ENCODE peak calls at places on chromosome 7, in ten cellular contexts. Q is A549; Z is T follicular helper cell; J is NCI-H2029; M is transverse colon; E is anterior cingulate cortex; I is stimulated activated CD4-positive, alpha-beta T cell treated with anti-CD3 and anti-CD28 coated beads, Interleukin-15, amount 100 ng/mL, for 1 hour; D is sigmoid colon; L is spleen; S is G401. A is an unnamed sample.

GRCh38 chr7:142885311-142886230 is at the start of gene TRPV6:
- DNase-seq in Q (no peak), Z (no peak), J (no peak), M (peak; percentile 59), E (no peak), I (no peak), D (no peak), L (peak; percentile 68), S (peak; percentile 59), A (no peak)

GRCh38 chr7:142500364-142500763 is 242.5 kb upstream of the PRSS58 start:
- DNase-seq in Q (no peak), Z (no peak), J (no peak), M (peak; percentile 54), E (no peak), I (no peak), D (no peak), L (no peak), S (no peak), A (no peak)

GRCh38 chr7:45978731-45979211 is 57.7 kb upstream of the IGFBP3 start:
- DNase-seq in Q (no peak), Z (no peak), J (no peak), M (no peak), E (no peak), I (no peak), D (no peak), L (no peak), S (no peak), A (no peak)

GRCh38 chr7:11170863-11171568 is 197.3 kb downstream of the PHF14 start:
- DNase-seq in Q (no peak), Z (no peak), J (no peak), M (no peak), E (no peak), I (no peak), D (no peak), L (no peak), S (peak; percentile 38), A (no peak)

GRCh38 chr7:152759655-152760383 is at the start of gene ACTR3B:
- DNase-seq in Q (peak; percentile 38), Z (peak; percentile 86), J (peak; percentile 76), M (peak; percentile 92), E (peak; percentile 85), I (peak; percentile 91), D (peak; percentile 96), L (peak; percentile 95), S (peak; percentile 61), A (peak; percentile 88)

GRCh38 chr7:151256410-151257045 is 8.0 kb upstream of the SMARCD3 start:
- DNase-seq in Q (no peak), Z (no peak), J (no peak), M (no peak), E (no peak), I (no peak), D (peak; percentile 47), L (no peak), S (no peak), A (no peak)

GRCh38 chr7:43385856-43386255 is 197.1 kb upstream of the STK17A start:
- DNase-seq in Q (no peak), Z (no peak), J (no peak), M (no peak), E (no peak), I (no peak), D (no peak), L (no peak), S (no peak), A (no peak)

GRCh38 chr7:95808396-95808795 is 36.0 kb downstream of the DYNC1I1 start:
- DNase-seq in Q (no peak), Z (no peak), J (no peak), M (no peak), E (no peak), I (no peak), D (no peak), L (no peak), S (peak; percentile 59), A (no peak)

GRCh38 chr7:36264917-36265292 is 111.9 kb downstream of the EEPD1 start:
- DNase-seq in Q (no peak), Z (no peak), J (no peak), M (no peak), E (no peak), I (no peak), D (peak; percentile 62), L (no peak), S (no peak), A (no peak)

GRCh38 chr7:37930226-37930948 is 9.9 kb downstream of the EPDR1 start:
- DNase-seq in Q (no peak), Z (no peak), J (no peak), M (no peak), E (no peak), I (no peak), D (no peak), L (no peak), S (peak; percentile 76), A (no peak)

GRCh38 chr7:3333861-3334260 is 32.8 kb downstream of the SDK1 start:
- DNase-seq in Q (no peak), Z (no peak), J (no peak), M (no peak), E (no peak), I (no peak), D (no peak), L (no peak), S (no peak), A (no peak)

GRCh38 chr7:114929570-114929969 is 7.7 kb downstream of the MDFIC start:
- DNase-seq in Q (no peak), Z (no peak), J (no peak), M (no peak), E (no peak), I (no peak), D (no peak), L (no peak), S (no peak), A (no peak)

GRCh38 chr7:35261476-35262285 is 7.8 kb upstream of the TBX20 start:
- DNase-seq in Q (no peak), Z (no peak), J (no peak), M (no peak), E (no peak), I (no peak), D (peak; percentile 62), L (no peak), S (no peak), A (no peak)

GRCh38 chr7:134645935-134646334 is 718 bp upstream of the BPGM start:
- DNase-seq in Q (no peak), Z (no peak), J (no peak), M (no peak), E (no peak), I (no peak), D (no peak), L (no peak), S (peak; percentile 58), A (no peak)

GRCh38 chr7:120395526-120396019 is 122.6 kb downstream of the KCND2 start:
- DNase-seq in Q (no peak), Z (no peak), J (peak; percentile 2), M (no peak), E (no peak), I (no peak), D (no peak), L (no peak), S (no peak), A (no peak)

GRCh38 chr7:381211-382117 is 91.5 kb downstream of the FOXL3 start:
- DNase-seq in Q (no peak), Z (peak; percentile 18), J (no peak), M (no peak), E (no peak), I (no peak), D (no peak), L (peak; percentile 77), S (no peak), A (no peak)

GRCh38 chr7:128891110-128891941 is 19.2 kb downstream of the KCP start:
- DNase-seq in Q (no peak), Z (no peak), J (no peak), M (no peak), E (no peak), I (no peak), D (peak; percentile 63), L (peak; percentile 74), S (no peak), A (no peak)

GRCh38 chr7:24419070-24419469 is 135.1 kb downstream of the NPY start:
- DNase-seq in Q (peak; percentile 7), Z (no peak), J (no peak), M (no peak), E (no peak), I (no peak), D (no peak), L (no peak), S (no peak), A (no peak)

GRCh38 chr7:102073931-102074880 is 212.5 kb upstream of the SH2B2 start:
- DNase-seq in Q (no peak), Z (no peak), J (peak; percentile 71), M (peak; percentile 45), E (no peak), I (no peak), D (no peak), L (no peak), S (no peak), A (no peak)